ENCODE peak calls at places on chromosomes 1 and 21, in seven cellular contexts. I, F, O, Y, E, K and A are unnamed samples.

GRCh38 chr1:226945106-226945857 is 5.2 kb downstream of the COQ8A start:
- DNase-seq in I (peak), F (peak), O (no peak), Y (no peak), E (no peak), K (no peak), A (peak)

GRCh38 chr21:25385912-25386474 is 221.3 kb downstream of the MRPL39 start:
- DNase-seq in I (peak), F (peak), O (peak), Y (peak), E (peak), K (peak), A (peak)

GRCh38 chr1:179107706-179108629 is 26.1 kb downstream of the TOR3A start:
- DNase-seq in I (no peak), F (no peak), O (no peak), Y (no peak), E (no peak), K (no peak), A (no peak)

GRCh38 chr1:211247921-211248320 is 11.2 kb upstream of the RCOR3 start:
- DNase-seq in I (no peak), F (no peak), O (no peak), Y (no peak), E (no peak), K (no peak), A (peak)

GRCh38 chr1:192852001-192852400 is 43.2 kb downstream of the RGS2 start:
- DNase-seq in I (no peak), F (no peak), O (no peak), Y (no peak), E (no peak), K (no peak), A (no peak)

GRCh38 chr1:241475688-241476087 is 43.9 kb downstream of the FH start:
- DNase-seq in I (no peak), F (no peak), O (no peak), Y (no peak), E (no peak), K (no peak), A (no peak)

GRCh38 chr1:12179111-12179519 is 12.3 kb downstream of the TNFRSF1B start:
- DNase-seq in I (no peak), F (peak), O (peak), Y (no peak), E (peak), K (peak), A (no peak)

GRCh38 chr1:114330451-114330983 is 176.8 kb upstream of the SYT6 start:
- DNase-seq in I (no peak), F (no peak), O (no peak), Y (no peak), E (no peak), K (no peak), A (no peak)

GRCh38 chr21:36985761-36986594 is 19.5 kb upstream of the HLCS start:
- DNase-seq in I (no peak), F (no peak), O (no peak), Y (no peak), E (no peak), K (no peak), A (no peak)

GRCh38 chr1:109796484-109797305 is 33.0 kb upstream of the EPS8L3 start:
- DNase-seq in I (no peak), F (no peak), O (no peak), Y (no peak), E (no peak), K (no peak), A (no peak)

GRCh38 chr1:175866776-175867175 is 123.4 kb upstream of the TNR start:
- DNase-seq in I (no peak), F (no peak), O (no peak), Y (no peak), E (no peak), K (no peak), A (peak)

GRCh38 chr1:225691861-225692516 is 39.1 kb upstream of the ENAH start:
- DNase-seq in I (no peak), F (no peak), O (no peak), Y (peak), E (peak), K (no peak), A (peak)

GRCh38 chr1:113074237-113074636 is 1.2 kb downstream of the LRIG2 start:
- DNase-seq in I (peak), F (no peak), O (peak), Y (no peak), E (no peak), K (no peak), A (peak)

GRCh38 chr1:236288620-236288976 is 6.8 kb upstream of the ERO1B start:
- DNase-seq in I (no peak), F (no peak), O (no peak), Y (no peak), E (no peak), K (no peak), A (no peak)

GRCh38 chr1:27752372-27752771 is 20.6 kb upstream of the STX12 start:
- DNase-seq in I (no peak), F (peak), O (no peak), Y (no peak), E (no peak), K (no peak), A (no peak)

GRCh38 chr1:46166521-46167462 is 8.1 kb upstream of the TSPAN1 start:
- DNase-seq in I (peak), F (peak), O (peak), Y (no peak), E (no peak), K (no peak), A (no peak)

GRCh38 chr1:157472302-157472701 is 80.0 kb downstream of the FCRL5 start:
- DNase-seq in I (no peak), F (no peak), O (no peak), Y (no peak), E (no peak), K (no peak), A (no peak)

GRCh38 chr21:34351786-34352241 is 12.0 kb upstream of the KCNE2 start:
- DNase-seq in I (peak), F (peak), O (peak), Y (no peak), E (no peak), K (no peak), A (peak)

GRCh38 chr1:107529511-107530149 is 388.8 kb downstream of the NTNG1 start:
- DNase-seq in I (peak), F (peak), O (no peak), Y (peak), E (peak), K (peak), A (peak)

GRCh38 chr1:9573723-9574122 is 15.0 kb upstream of the TMEM201 start:
- DNase-seq in I (peak), F (peak), O (no peak), Y (no peak), E (no peak), K (no peak), A (peak)

GRCh38 chr1:187985897-187986654 is 1157.3 kb downstream of the PLA2G4A start:
- DNase-seq in I (no peak), F (peak), O (peak), Y (no peak), E (no peak), K (no peak), A (no peak)